ENCODE peak calls at places on chromosomes 1 and 21, in five cellular contexts. One of them, this sample, is unnamed.

GRCh38 chr1:44409741-44410140 is 4.7 kb downstream of the RNF220 start:
- DNase-seq in trophoblast cell: no peak
- DNase-seq in H1: no peak
- DNase-seq in IMR-90: no peak
- DNase-seq in neuronal stem cell: no peak
- DNase-seq in this sample: no peak

GRCh38 chr1:6259491-6260362 is 1.2 kb downstream of the GPR153 start:
- DNase-seq in H1: no peak
- DNase-seq in trophoblast cell: peak; percentile 74
- DNase-seq in IMR-90: peak; percentile 72
- DNase-seq in neuronal stem cell: no peak
- DNase-seq in this sample: peak; percentile 82

GRCh38 chr1:66852870-66853269 is 51.8 kb upstream of the INSL5 start:
- DNase-seq in trophoblast cell: no peak
- DNase-seq in IMR-90: no peak
- DNase-seq in neuronal stem cell: no peak
- DNase-seq in H1: no peak
- DNase-seq in this sample: no peak

GRCh38 chr1:46401514-46401913 is 7.4 kb downstream of the FAAH start:
- DNase-seq in neuronal stem cell: no peak
- DNase-seq in trophoblast cell: no peak
- DNase-seq in IMR-90: peak; percentile 11
- DNase-seq in H1: no peak
- DNase-seq in this sample: no peak

GRCh38 chr21:29477941-29478340 is 179.2 kb downstream of the BACH1 start:
- DNase-seq in neuronal stem cell: no peak
- DNase-seq in IMR-90: peak; percentile 71
- DNase-seq in trophoblast cell: no peak
- DNase-seq in H1: no peak
- DNase-seq in this sample: peak; percentile 60

GRCh38 chr1:16162163-16162822 is 6.4 kb upstream of the EPHA2 start:
- DNase-seq in neuronal stem cell: peak; percentile 55
- DNase-seq in trophoblast cell: no peak
- DNase-seq in H1: peak; percentile 64
- DNase-seq in IMR-90: no peak
- DNase-seq in this sample: no peak

GRCh38 chr1:156052862-156053769 is 482 bp downstream of the UBQLN4 start:
- DNase-seq in neuronal stem cell: peak; percentile 79
- DNase-seq in H1: no peak
- DNase-seq in IMR-90: peak; percentile 69
- DNase-seq in trophoblast cell: peak; percentile 46
- DNase-seq in this sample: peak; percentile 86

GRCh38 chr1:116128669-116129068 is 17.5 kb downstream of the MAB21L3 start:
- DNase-seq in neuronal stem cell: no peak
- DNase-seq in trophoblast cell: no peak
- DNase-seq in IMR-90: no peak
- DNase-seq in H1: no peak
- DNase-seq in this sample: no peak

GRCh38 chr1:229456016-229456415 is 22.1 kb upstream of the ACTA1 start:
- DNase-seq in neuronal stem cell: no peak
- DNase-seq in IMR-90: no peak
- DNase-seq in H1: no peak
- DNase-seq in trophoblast cell: no peak
- DNase-seq in this sample: no peak

GRCh38 chr1:18109058-18109755 is 1.6 kb downstream of the IGSF21 start:
- DNase-seq in H1: no peak
- DNase-seq in trophoblast cell: no peak
- DNase-seq in IMR-90: no peak
- DNase-seq in neuronal stem cell: no peak
- DNase-seq in this sample: no peak

GRCh38 chr1:27099904-27100796 is 54.8 kb downstream of the SLC9A1 start:
- DNase-seq in IMR-90: no peak
- DNase-seq in neuronal stem cell: no peak
- DNase-seq in H1: no peak
- DNase-seq in trophoblast cell: no peak
- DNase-seq in this sample: no peak

DNA sequence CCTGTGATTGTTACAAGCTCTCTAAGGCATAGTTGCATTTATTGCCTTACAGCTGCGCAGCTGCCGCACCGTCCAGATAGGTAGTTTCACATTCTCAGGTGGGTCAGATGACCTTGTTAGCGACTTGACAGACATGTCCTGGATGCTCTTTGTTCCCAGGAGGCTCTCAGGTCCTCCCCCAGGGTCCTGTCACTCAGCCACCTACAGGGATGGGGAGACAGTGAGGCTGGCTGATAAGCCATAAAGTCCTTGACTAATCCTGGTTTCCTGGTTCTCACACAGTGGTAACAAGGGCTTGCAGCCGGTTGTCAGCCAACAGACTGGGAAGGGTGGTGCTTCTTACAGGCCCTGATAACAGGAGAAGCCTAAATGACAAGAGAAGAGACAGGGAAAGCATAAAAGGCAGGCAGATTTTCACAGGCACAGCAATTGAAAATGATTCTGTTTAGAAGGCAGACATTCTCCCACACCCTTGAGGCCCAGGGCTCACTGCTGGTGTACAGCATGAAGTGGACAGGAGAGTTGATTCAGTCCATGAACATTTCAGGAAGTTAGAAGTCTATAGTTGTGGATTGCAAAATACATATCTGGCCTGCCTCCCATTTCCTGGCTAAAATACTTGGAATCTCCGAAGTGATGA is 2.9 kb downstream of the ARF1 start:
- DNase-seq in IMR-90: peak; percentile 84
- DNase-seq in trophoblast cell: peak; percentile 60
- DNase-seq in neuronal stem cell: no peak
- DNase-seq in H1: no peak
- DNase-seq in this sample: peak; percentile 81
- H3K4me1 ChIP-seq in IMR-90: peaks cover 35% of the 10 kb centered on the region
- H3K4me1 ChIP-seq in trophoblast cell: peaks cover 57% of the 10 kb centered on the region
- H3K4me1 ChIP-seq in neuronal stem cell: peaks cover 28% of the 10 kb centered on the region
- H3K4me1 ChIP-seq in H1: peaks cover 7% of the 10 kb centered on the region
- H3K4me1 ChIP-seq in this sample: peaks cover 51% of the 10 kb centered on the region

GRCh38 chr21:31156169-31156568 is 117.9 kb upstream of the KRTAP19-8 start:
- DNase-seq in IMR-90: no peak
- DNase-seq in neuronal stem cell: no peak
- DNase-seq in H1: no peak
- DNase-seq in trophoblast cell: peak; percentile 16
- DNase-seq in this sample: no peak
- H3K14ac ChIP-seq in IMR-90: no peak overlapping the region
- H3K14ac ChIP-seq in neuronal stem cell: no peak overlapping the region
- H3K14ac ChIP-seq in H1: no peak overlapping the region
- H3K14ac ChIP-seq in trophoblast cell: no peak overlapping the region
- H3K14ac ChIP-seq in this sample: no peak overlapping the region

GRCh38 chr1:202213361-202214088 is 19.9 kb downstream of the LGR6 start:
- DNase-seq in neuronal stem cell: no peak
- DNase-seq in IMR-90: no peak
- DNase-seq in H1: no peak
- DNase-seq in trophoblast cell: no peak
- DNase-seq in this sample: no peak

GRCh38 chr1:202215472-202216130 is 22.0 kb downstream of the LGR6 start:
- DNase-seq in trophoblast cell: no peak
- DNase-seq in neuronal stem cell: no peak
- DNase-seq in IMR-90: no peak
- DNase-seq in H1: no peak
- DNase-seq in this sample: no peak

GRCh38 chr1:202216691-202217090 is 23.1 kb downstream of the LGR6 start:
- DNase-seq in H1: no peak
- DNase-seq in IMR-90: no peak
- DNase-seq in trophoblast cell: no peak
- DNase-seq in neuronal stem cell: no peak
- DNase-seq in this sample: no peak

GRCh38 chr1:202212787-202213186 is 19.2 kb downstream of the LGR6 start:
- DNase-seq in IMR-90: no peak
- DNase-seq in H1: no peak
- DNase-seq in neuronal stem cell: no peak
- DNase-seq in trophoblast cell: no peak
- DNase-seq in this sample: no peak

GRCh38 chr1:202214089-202214843 is 20.7 kb downstream of the LGR6 start:
- DNase-seq in neuronal stem cell: peak; percentile 27
- DNase-seq in H1: no peak
- DNase-seq in trophoblast cell: no peak
- DNase-seq in IMR-90: no peak
- DNase-seq in this sample: no peak
- H3K4me3 ChIP-seq in neuronal stem cell: peak overlapping the region; percentile 75
- H3K4me3 ChIP-seq in H1: peak overlapping the region; percentile 61
- H3K4me3 ChIP-seq in trophoblast cell: peak overlapping the region; percentile 42
- H3K4me3 ChIP-seq in IMR-90: no peak overlapping the region
- H3K4me3 ChIP-seq in this sample: peak overlapping the region; percentile 47

GRCh38 chr1:208233546-208233945 is 10.6 kb downstream of the PLXNA2 start:
- DNase-seq in H1: peak; percentile 65
- DNase-seq in IMR-90: no peak
- DNase-seq in neuronal stem cell: no peak
- DNase-seq in trophoblast cell: no peak
- DNase-seq in this sample: no peak

GRCh38 chr1:208235983-208236761 is 8.0 kb downstream of the PLXNA2 start:
- DNase-seq in IMR-90: peak; percentile 71
- DNase-seq in neuronal stem cell: no peak
- DNase-seq in trophoblast cell: no peak
- DNase-seq in H1: no peak
- DNase-seq in this sample: peak; percentile 89

GRCh38 chr1:208235356-208235982 is 8.7 kb downstream of the PLXNA2 start:
- DNase-seq in neuronal stem cell: no peak
- DNase-seq in H1: no peak
- DNase-seq in IMR-90: no peak
- DNase-seq in trophoblast cell: no peak
- DNase-seq in this sample: no peak

GRCh38 chr1:208233978-208234377 is 10.2 kb downstream of the PLXNA2 start:
- DNase-seq in neuronal stem cell: no peak
- DNase-seq in H1: no peak
- DNase-seq in trophoblast cell: no peak
- DNase-seq in IMR-90: no peak
- DNase-seq in this sample: no peak

GRCh38 chr1:208234721-208235120 is 9.5 kb downstream of the PLXNA2 start:
- DNase-seq in neuronal stem cell: no peak
- DNase-seq in H1: no peak
- DNase-seq in IMR-90: no peak
- DNase-seq in trophoblast cell: no peak
- DNase-seq in this sample: no peak
- H3K4me1 ChIP-seq in neuronal stem cell: peaks cover 40% of the 10 kb centered on the region
- H3K4me1 ChIP-seq in H1: peaks cover 7% of the 10 kb centered on the region
- H3K4me1 ChIP-seq in IMR-90: peaks cover 39% of the 10 kb centered on the region
- H3K4me1 ChIP-seq in trophoblast cell: peaks cover 77% of the 10 kb centered on the region
- H3K4me1 ChIP-seq in this sample: peaks cover 47% of the 10 kb centered on the region

DNA sequence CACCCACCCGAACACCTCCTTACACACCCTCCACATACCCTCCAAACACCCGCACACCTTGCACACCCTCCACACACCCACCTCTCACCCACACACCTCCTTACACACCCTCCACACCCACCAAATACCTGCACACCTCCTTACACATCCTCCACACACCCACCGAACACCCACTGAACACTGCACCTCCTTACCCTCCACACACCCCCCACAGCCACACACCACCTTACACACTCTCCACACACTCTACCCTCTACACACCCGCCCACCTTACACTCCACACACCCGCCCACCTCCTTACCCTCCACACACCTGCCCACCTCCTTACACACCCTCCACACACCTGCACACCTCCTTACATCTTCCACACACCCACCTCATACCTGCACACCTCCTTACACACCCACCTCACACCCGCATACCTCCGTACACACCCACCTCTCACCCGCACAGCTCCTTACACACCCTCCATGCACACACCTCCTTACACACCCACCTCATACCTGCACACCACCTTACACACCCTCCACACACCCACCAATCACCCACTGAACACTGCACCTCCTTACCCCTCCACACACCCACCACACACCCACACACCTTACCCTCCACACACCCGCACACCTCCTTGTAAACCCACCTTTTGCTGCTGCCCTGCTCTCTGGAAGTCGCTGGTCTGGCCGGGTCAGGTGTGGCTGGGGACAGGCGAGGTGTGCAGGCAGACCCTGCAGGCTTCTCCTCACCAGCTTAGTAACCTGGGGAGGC is 38.4 kb downstream of the COQ8A start:
- DNase-seq in IMR-90: no peak
- DNase-seq in trophoblast cell: no peak
- DNase-seq in neuronal stem cell: no peak
- DNase-seq in H1: no peak
- DNase-seq in this sample: no peak
- H3K14ac ChIP-seq in IMR-90: no peak overlapping the region
- H3K14ac ChIP-seq in trophoblast cell: no peak overlapping the region
- H3K14ac ChIP-seq in neuronal stem cell: peak overlapping the region; percentile 82
- H3K14ac ChIP-seq in H1: no peak overlapping the region
- H3K14ac ChIP-seq in this sample: no peak overlapping the region

DNA sequence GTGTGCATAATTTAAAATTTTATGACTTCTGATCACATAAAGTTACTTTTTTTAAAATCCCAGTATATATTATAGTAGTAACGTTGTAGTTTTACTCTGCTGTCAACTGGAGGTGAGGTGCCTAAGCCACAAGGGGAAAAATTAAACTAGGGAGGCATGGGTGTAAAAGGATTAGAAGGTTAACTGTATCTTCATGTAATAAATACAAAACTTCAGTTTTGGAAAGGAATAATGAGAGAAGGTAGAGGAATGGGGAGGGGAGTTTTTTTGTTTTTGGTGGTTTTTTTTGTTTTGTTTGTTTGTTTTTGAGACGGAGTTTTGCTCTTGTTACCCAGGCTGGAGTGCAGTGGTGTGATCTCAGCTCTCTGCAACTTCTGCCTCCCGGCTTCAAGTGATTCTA is 5.7 kb downstream of the SLC25A33 start:
- DNase-seq in neuronal stem cell: no peak
- DNase-seq in trophoblast cell: no peak
- DNase-seq in IMR-90: no peak
- DNase-seq in H1: no peak
- DNase-seq in this sample: no peak
- H3K4me3 ChIP-seq in neuronal stem cell: no peak overlapping the region
- H3K4me3 ChIP-seq in trophoblast cell: no peak overlapping the region
- H3K4me3 ChIP-seq in IMR-90: no peak overlapping the region
- H3K4me3 ChIP-seq in H1: no peak overlapping the region
- H3K4me3 ChIP-seq in this sample: no peak overlapping the region

DNA sequence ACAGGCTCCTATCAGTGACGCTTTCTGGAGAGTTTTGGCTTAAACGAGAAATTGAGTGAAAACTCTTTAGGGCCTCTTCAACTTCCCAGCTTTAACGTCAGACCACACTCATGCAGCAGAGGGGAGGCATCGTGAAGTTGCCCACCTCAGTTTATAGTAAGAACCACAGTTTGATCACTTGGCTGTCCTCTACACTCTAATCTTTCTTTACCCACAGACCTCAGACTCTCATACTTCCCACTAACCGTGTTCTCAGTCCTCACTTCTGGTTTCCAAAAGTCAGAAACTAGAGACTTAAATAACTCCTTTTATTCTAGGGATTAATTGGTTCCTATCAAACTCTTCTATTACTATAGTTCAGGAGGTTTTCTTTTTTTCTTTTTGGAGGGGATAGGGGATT is 302.2 kb downstream of the NTNG1 start:
- DNase-seq in trophoblast cell: no peak
- DNase-seq in neuronal stem cell: no peak
- DNase-seq in H1: no peak
- DNase-seq in IMR-90: no peak
- DNase-seq in this sample: no peak
- H3K4me1 ChIP-seq in trophoblast cell: no peaks in the 10 kb centered on the region
- H3K4me1 ChIP-seq in neuronal stem cell: no peaks in the 10 kb centered on the region
- H3K4me1 ChIP-seq in H1: no peaks in the 10 kb centered on the region
- H3K4me1 ChIP-seq in IMR-90: no peaks in the 10 kb centered on the region
- H3K4me1 ChIP-seq in this sample: no peaks in the 10 kb centered on the region

GRCh38 chr1:161177112-161177935 is at the start of gene B4GALT3:
- DNase-seq in IMR-90: peak; percentile 65
- DNase-seq in neuronal stem cell: peak; percentile 82
- DNase-seq in trophoblast cell: peak; percentile 80
- DNase-seq in H1: no peak
- DNase-seq in this sample: peak; percentile 81
- H3K14ac ChIP-seq in IMR-90: peak within 1 kb of the TSS; percentile 91
- H3K14ac ChIP-seq in neuronal stem cell: no peak within 1 kb of the TSS
- H3K14ac ChIP-seq in trophoblast cell: peak within 1 kb of the TSS; percentile 96
- H3K14ac ChIP-seq in H1: no peak within 1 kb of the TSS
- H3K14ac ChIP-seq in this sample: no peak within 1 kb of the TSS